ENCODE peak calls at places on chromosome 18, in four cellular contexts. S, H, V and J are unnamed samples.
A peak's percentile ranks its signal among the peaks of the same experiment; 100 is the strongest.

GRCh38 chr18:52183107-52183506 is 156.9 kb upstream of the DCC start:
- DNase-seq in H (no peak), V (no peak), S (no peak), J (no peak)

GRCh38 chr18:23133860-23134779 is 1.2 kb upstream of the CABLES1 start:
- DNase-seq in V (no peak), S (peak; percentile 60), H (peak; percentile 53), J (peak; percentile 38)

GRCh38 chr18:52979888-52980287 is 639.9 kb downstream of the DCC start:
- DNase-seq in S (no peak), H (no peak), V (no peak), J (no peak)

GRCh38 chr18:10051877-10052631 is 138.2 kb downstream of the VAPA start:
- DNase-seq in H (no peak), S (no peak), V (no peak), J (no peak)

GRCh38 chr18:37669991-37670534 is 104.5 kb upstream of the CELF4 start:
- DNase-seq in V (no peak), H (no peak), S (peak; percentile 42), J (no peak)

GRCh38 chr18:63452273-63452672 is 24.5 kb upstream of the SERPINB5 start:
- DNase-seq in H (no peak), S (no peak), V (no peak), J (no peak)

GRCh38 chr18:8124232-8125146 is 484.7 kb upstream of the RAB12 start:
- DNase-seq in H (no peak), S (no peak), V (no peak), J (no peak)

GRCh38 chr18:11245889-11246288 is 96.5 kb upstream of the PIEZO2 start:
- DNase-seq in S (no peak), H (no peak), V (no peak), J (no peak)

GRCh38 chr18:34297287-34297686 is 72.6 kb upstream of the NOL4 start:
- DNase-seq in H (no peak), V (no peak), S (no peak), J (no peak)

GRCh38 chr18:76935722-76936337 is 113.5 kb downstream of the ZNF236 start:
- DNase-seq in V (no peak), S (no peak), H (no peak), J (no peak)

GRCh38 chr18:58125183-58125582 is 81.2 kb downstream of the NEDD4L start:
- DNase-seq in H (no peak), V (no peak), S (peak; percentile 16), J (no peak)

GRCh38 chr18:77112161-77112801 is 20.3 kb downstream of the MBP start:
- DNase-seq in H (no peak), S (no peak), V (peak; percentile 39), J (no peak)

GRCh38 chr18:79947054-79947755 is 4.2 kb downstream of the SLC66A2 start:
- DNase-seq in V (no peak), H (no peak), S (no peak), J (no peak)

GRCh38 chr18:79947881-79948610 is 3.4 kb downstream of the SLC66A2 start:
- DNase-seq in V (no peak), H (no peak), S (no peak), J (no peak)

GRCh38 chr18:79950440-79951341 is 762 bp downstream of the SLC66A2 start:
- DNase-seq in S (peak; percentile 52), H (no peak), V (no peak), J (peak; percentile 36)

GRCh38 chr18:79949571-79950439 is 1.6 kb downstream of the SLC66A2 start:
- DNase-seq in S (no peak), H (no peak), V (no peak), J (no peak)

DNA sequence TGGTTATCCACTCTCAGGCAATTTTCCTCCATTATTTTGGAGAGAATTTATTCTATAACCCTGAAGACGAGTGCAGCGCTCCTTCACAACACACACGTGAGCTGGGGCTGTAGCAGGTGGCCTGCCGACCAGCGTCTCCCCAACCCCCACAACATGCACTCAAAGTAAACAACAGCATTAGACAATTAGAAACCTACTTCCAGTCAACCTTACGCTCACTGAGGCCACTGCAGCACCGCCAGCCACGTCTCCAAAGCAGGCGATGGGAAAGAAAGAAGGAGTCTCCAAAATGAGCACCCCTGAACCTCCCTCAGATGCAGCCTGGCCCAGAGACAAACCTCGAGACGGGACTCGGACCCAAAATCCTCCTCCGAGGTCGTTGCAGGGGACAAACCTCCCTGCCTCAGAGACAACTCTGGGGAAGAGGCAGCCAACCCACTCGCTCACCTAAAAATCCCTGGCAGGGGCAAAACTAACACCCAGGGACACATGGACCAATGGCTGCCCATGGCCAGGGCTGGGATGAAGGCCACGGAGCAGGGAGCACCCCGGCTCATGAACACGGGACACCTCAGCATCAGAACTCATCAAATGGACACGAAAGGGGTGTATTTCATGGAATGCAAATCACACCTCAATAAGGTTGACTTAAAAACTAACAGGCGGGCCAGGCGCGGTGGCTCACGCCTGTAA is 2.6 kb downstream of the SLC66A2 start:
- DNase-seq in H (no peak), S (no peak), V (no peak), J (no peak)
- H3K4me1 ChIP-seq in H (peaks cover 3% of the 10 kb centered on the region), S (peaks cover 4% of the 10 kb centered on the region), V (peaks cover 41% of the 10 kb centered on the region), J (no peaks in the 10 kb centered on the region)

GRCh38 chr18:2409906-2410305 is 161.4 kb downstream of the METTL4 start:
- DNase-seq in V (no peak), H (no peak), S (no peak), J (no peak)

GRCh38 chr18:2411381-2411977 is 159.8 kb downstream of the METTL4 start:
- DNase-seq in S (no peak), V (no peak), H (no peak), J (peak; percentile 29)

GRCh38 chr18:2402084-2402483 is 169.2 kb downstream of the METTL4 start:
- DNase-seq in H (no peak), S (no peak), V (no peak), J (peak; percentile 3)

GRCh38 chr18:2410688-2411087 is 160.6 kb downstream of the METTL4 start:
- DNase-seq in H (peak; percentile 22), V (no peak), S (no peak), J (no peak)

GRCh38 chr18:2406544-2406943 is 164.8 kb downstream of the METTL4 start:
- DNase-seq in V (no peak), S (no peak), H (no peak), J (peak; percentile 40)
- H3K4me3 ChIP-seq in V (no peak overlapping the region), S (no peak overlapping the region), H (no peak overlapping the region), J (no peak overlapping the region)

GRCh38 chr18:79521806-79522205 is 126.1 kb downstream of the NFATC1 start:
- DNase-seq in H (no peak), S (no peak), V (no peak), J (no peak)

GRCh38 chr18:79522451-79523220 is 126.9 kb downstream of the NFATC1 start:
- DNase-seq in H (no peak), V (peak; percentile 81), S (no peak), J (no peak)

GRCh38 chr18:79524181-79525078 is 128.7 kb downstream of the NFATC1 start:
- DNase-seq in S (no peak), H (no peak), V (peak; percentile 72), J (no peak)

GRCh38 chr18:79523221-79523737 is 127.5 kb downstream of the NFATC1 start:
- DNase-seq in V (peak; percentile 84), H (no peak), S (no peak), J (no peak)

GRCh38 chr18:79523738-79524180 is 128.0 kb downstream of the NFATC1 start:
- DNase-seq in S (no peak), H (no peak), V (peak; percentile 89), J (no peak)
- H3K4me1 ChIP-seq in S (no peaks in the 10 kb centered on the region), H (no peaks in the 10 kb centered on the region), V (peaks cover 62% of the 10 kb centered on the region), J (peaks cover 5% of the 10 kb centered on the region)

DNA sequence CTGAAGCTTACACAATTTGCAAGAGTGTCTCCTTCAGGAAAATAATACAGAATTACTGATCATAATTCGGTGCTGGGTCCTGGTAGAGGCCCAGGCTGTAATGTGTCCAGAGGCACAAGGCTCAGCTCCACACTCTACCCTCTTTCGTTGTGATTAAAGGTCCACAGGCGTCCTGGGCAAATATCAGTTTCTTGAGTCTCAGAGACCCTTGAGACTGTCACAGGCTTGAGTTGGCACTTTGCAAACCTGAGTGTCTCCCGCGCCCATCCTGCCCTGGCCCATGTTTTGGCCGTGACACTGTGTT is 46.9 kb upstream of the SMAD7 start:
- DNase-seq in S (no peak), H (no peak), V (no peak), J (peak; percentile 96)
- H3K4me3 ChIP-seq in S (no peak overlapping the region), H (peak overlapping the region; percentile 46), V (no peak overlapping the region), J (no peak overlapping the region)